ENCODE peak calls at places on chromosomes 2 and 18, in four cellular contexts. Y is GM12865, Z is astrocyte, Q is sigmoid colon. E is an unnamed sample.

GRCh38 chr18:26832302-26832701 is 33.2 kb downstream of the AQP4 start:
- DNase-seq in Y (no peak), Z (no peak), Q (no peak), E (no peak)

GRCh38 chr18:50518787-50519520 is 40.9 kb upstream of the MAPK4 start:
- DNase-seq in Y (no peak), Z (no peak), Q (no peak), E (no peak)

GRCh38 chr2:64998658-64999061 is 9.5 kb downstream of the SLC1A4 start:
- DNase-seq in Y (no peak), Z (peak; percentile 65), Q (no peak), E (no peak)

GRCh38 chr2:97662895-97663625 is 784 bp downstream of the ACTR1B start:
- DNase-seq in Y (peak; percentile 84), Z (peak; percentile 89), Q (peak; percentile 87), E (peak; percentile 93)

GRCh38 chr2:132670961-132671781 is 1.2 kb upstream of the LYPD1 start:
- DNase-seq in Y (no peak), Z (peak; percentile 96), Q (no peak), E (peak; percentile 59)

GRCh38 chr2:179275280-179276013 is 10.8 kb upstream of the SESTD1 start:
- DNase-seq in Y (no peak), Z (no peak), Q (no peak), E (no peak)

GRCh38 chr2:221345516-221345915 is 226.6 kb downstream of the EPHA4 start:
- DNase-seq in Y (no peak), Z (no peak), Q (no peak), E (no peak)

GRCh38 chr2:237726401-237726830 is 72.2 kb upstream of the RBM44 start:
- DNase-seq in Y (no peak), Z (peak; percentile 83), Q (peak; percentile 74), E (peak; percentile 78)

GRCh38 chr2:234304945-234305344 is 191.9 kb downstream of the ARL4C start:
- DNase-seq in Y (no peak), Z (peak; percentile 47), Q (no peak), E (peak; percentile 66)

GRCh38 chr2:2862386-2862785 is 515.2 kb downstream of the EIPR1 start:
- DNase-seq in Y (no peak), Z (no peak), Q (no peak), E (no peak)

GRCh38 chr2:224849264-224849663 is 133.1 kb upstream of the CCDC195 start:
- DNase-seq in Y (no peak), Z (no peak), Q (no peak), E (no peak)

GRCh38 chr18:48539406-48540328 is 836 bp downstream of the CTIF start:
- DNase-seq in Y (peak; percentile 21), Z (peak; percentile 41), Q (peak; percentile 79), E (peak; percentile 77)

GRCh38 chr2:162826901-162827300 is 11.7 kb downstream of the KCNH7 start:
- DNase-seq in Y (no peak), Z (peak; percentile 14), Q (no peak), E (no peak)

GRCh38 chr2:55047677-55048299 is 2.5 kb downstream of the RTN4 start:
- DNase-seq in Y (peak; percentile 57), Z (peak; percentile 20), Q (no peak), E (no peak)

GRCh38 chr2:37388074-37388473 is 43.6 kb downstream of the QPCT start:
- DNase-seq in Y (no peak), Z (peak; percentile 85), Q (no peak), E (peak; percentile 92)

GRCh38 chr2:185245216-185245615 is 493.4 kb upstream of the FSIP2 start:
- DNase-seq in Y (no peak), Z (no peak), Q (no peak), E (no peak)

GRCh38 chr2:80852079-80852807 is 547.7 kb upstream of the LRRTM1 start:
- DNase-seq in Y (peak; percentile 8), Z (no peak), Q (no peak), E (no peak)
- TF ChIP-seq CTCF in Y (no peak), Z (no peak), Q (no peak), E (no peak)

DNA sequence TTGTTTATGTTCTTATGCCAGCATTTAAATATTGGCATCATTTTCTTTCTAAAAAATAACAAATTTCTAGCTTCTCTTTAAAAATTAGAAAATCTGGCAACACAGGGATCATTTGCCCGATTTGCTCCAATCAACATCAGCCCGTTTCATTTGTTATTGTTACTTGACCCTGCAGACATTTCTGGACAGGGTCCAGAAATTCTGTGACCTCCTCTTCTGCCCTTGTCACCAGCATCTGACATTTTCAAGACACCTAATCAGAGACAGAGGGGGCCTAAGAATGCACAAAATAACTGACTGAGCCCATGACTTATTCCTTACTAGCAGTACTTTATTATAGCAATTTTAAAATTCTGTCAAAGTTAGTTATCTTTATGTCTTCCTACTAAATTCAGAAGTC is 253.2 kb downstream of the MREG start:
- DNase-seq in Y (no peak), Z (no peak), Q (no peak), E (no peak)
- H3K4me3 ChIP-seq in Y (no peak overlapping the region), Z (no peak overlapping the region), Q (no peak overlapping the region), E (no peak overlapping the region)

GRCh38 chr2:219297766-219298456 is 11.3 kb downstream of the PTPRN start:
- DNase-seq in Y (no peak), Z (no peak), Q (peak; percentile 61), E (no peak)
- TF ChIP-seq CTCF in Y (peak; percentile 11), Z (peak; percentile 10), Q (no peak), E (peak; percentile 24)

GRCh38 chr2:105739408-105739807 is 5.3 kb upstream of the NCK2 start:
- DNase-seq in Y (no peak), Z (no peak), Q (no peak), E (no peak)

GRCh38 chr2:105737980-105738657 is 6.6 kb upstream of the NCK2 start:
- DNase-seq in Y (no peak), Z (no peak), Q (no peak), E (peak; percentile 30)

GRCh38 chr2:105736145-105736544 is 8.6 kb upstream of the NCK2 start:
- DNase-seq in Y (no peak), Z (no peak), Q (no peak), E (no peak)

GRCh38 chr2:105739944-105740734 is 4.6 kb upstream of the NCK2 start:
- DNase-seq in Y (no peak), Z (no peak), Q (no peak), E (no peak)

DNA sequence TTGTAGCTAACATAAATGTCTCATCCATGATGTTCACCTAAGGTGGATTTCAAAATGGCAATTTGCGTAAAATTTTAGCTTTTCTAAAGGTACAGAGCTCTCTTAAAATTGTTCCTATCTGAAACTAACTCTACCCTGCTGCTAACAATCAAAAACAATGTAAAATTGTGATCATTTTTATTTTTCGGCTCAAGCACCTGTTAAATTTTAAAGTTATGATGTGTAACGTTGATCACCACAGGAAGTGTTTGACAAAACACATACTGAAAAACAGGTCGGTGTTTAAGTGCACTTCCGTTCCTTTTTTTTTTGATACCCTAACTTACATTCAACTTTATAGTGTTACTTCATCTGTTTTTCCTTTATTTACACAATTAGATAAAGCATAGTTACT is 6.1 kb upstream of the NCK2 start:
- DNase-seq in Y (no peak), Z (no peak), Q (no peak), E (no peak)
- H3K4me3 ChIP-seq in Y (no peak overlapping the region), Z (no peak overlapping the region), Q (no peak overlapping the region), E (no peak overlapping the region)

GRCh38 chr2:216905649-216906048 is 45.8 kb upstream of the TNP1 start:
- DNase-seq in Y (no peak), Z (no peak), Q (no peak), E (no peak)
- TF ChIP-seq CTCF in Y (no peak), Z (no peak), Q (no peak), E (no peak)

DNA sequence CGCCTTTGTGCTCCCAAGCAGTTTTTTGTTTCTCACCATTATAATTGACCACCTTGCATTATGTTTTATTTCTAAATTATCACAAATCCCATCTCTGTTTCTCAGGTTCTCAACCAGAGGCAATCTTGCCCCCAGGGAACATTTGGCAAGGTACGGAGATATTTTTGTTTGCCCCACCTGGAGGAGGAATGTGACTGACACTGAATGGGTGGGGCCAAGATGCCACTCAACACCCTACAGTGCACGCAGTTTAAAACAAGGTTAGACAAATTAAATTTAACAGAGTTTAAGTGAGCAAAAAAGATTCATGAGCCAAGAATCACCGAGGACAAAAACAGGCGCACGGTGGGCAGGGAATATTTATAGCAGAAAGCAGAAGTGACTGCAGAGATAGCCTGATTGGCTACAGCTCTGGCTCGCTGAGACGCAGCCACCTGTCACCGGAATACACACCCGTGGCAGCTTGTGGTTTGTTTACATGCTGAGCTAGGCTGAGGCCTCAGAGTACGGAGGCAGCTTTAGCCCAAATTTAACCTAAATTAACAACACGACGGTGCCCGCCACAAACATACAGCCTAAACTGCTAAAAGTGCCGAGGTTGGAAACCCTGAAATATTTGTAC is 150.0 kb upstream of the ALKAL2 start:
- DNase-seq in Y (peak; percentile 52), Z (no peak), Q (no peak), E (no peak)
- H3K4me3 ChIP-seq in Y (no peak overlapping the region), Z (no peak overlapping the region), Q (no peak overlapping the region), E (no peak overlapping the region)

GRCh38 chr2:84214455-84214854 is 244.6 kb downstream of the SUCLG1 start:
- DNase-seq in Y (no peak), Z (no peak), Q (no peak), E (no peak)
- TF ChIP-seq CTCF in Y (no peak), Z (no peak), Q (no peak), E (no peak)

E was measured in foreskin fibroblast.